ENCODE peak calls at places on chromosome 10, in five cellular contexts. One of them, this sample, is unnamed.
A peak's percentile ranks its signal among the peaks of the same experiment; 100 is the strongest.

GRCh38 chr10:120184547-120185337 is 272.3 kb upstream of the PLPP4 start:
- DNase-seq in brain microvascular endothelial cell: no peak
- DNase-seq in GM23338: peak; percentile 64
- DNase-seq in CD8-positive, alpha-beta memory T cell: no peak
- DNase-seq in H7: peak; percentile 57
- DNase-seq in this sample: no peak

GRCh38 chr10:536371-536925 is 153.0 kb downstream of the DIP2C start:
- DNase-seq in brain microvascular endothelial cell: peak; percentile 5
- DNase-seq in GM23338: no peak
- DNase-seq in CD8-positive, alpha-beta memory T cell: no peak
- DNase-seq in H7: no peak
- DNase-seq in this sample: peak; percentile 33

GRCh38 chr10:31321396-31321941 is 2.5 kb downstream of the ZEB1 start:
- DNase-seq in brain microvascular endothelial cell: no peak
- DNase-seq in GM23338: peak; percentile 3
- DNase-seq in CD8-positive, alpha-beta memory T cell: peak; percentile 86
- DNase-seq in H7: no peak
- DNase-seq in this sample: no peak

GRCh38 chr10:131777162-131777561 is 123.6 kb upstream of the PPP2R2D start:
- DNase-seq in brain microvascular endothelial cell: no peak
- DNase-seq in GM23338: peak; percentile 49
- DNase-seq in CD8-positive, alpha-beta memory T cell: no peak
- DNase-seq in H7: no peak
- DNase-seq in this sample: no peak

GRCh38 chr10:103636996-103637395 is 143.5 kb downstream of the NEURL1 start:
- DNase-seq in brain microvascular endothelial cell: no peak
- DNase-seq in GM23338: no peak
- DNase-seq in CD8-positive, alpha-beta memory T cell: no peak
- DNase-seq in H7: no peak
- DNase-seq in this sample: peak; percentile 55

GRCh38 chr10:130196511-130197487 is 60.6 kb downstream of the GLRX3 start:
- DNase-seq in brain microvascular endothelial cell: no peak
- DNase-seq in GM23338: no peak
- DNase-seq in CD8-positive, alpha-beta memory T cell: no peak
- DNase-seq in H7: peak; percentile 26
- DNase-seq in this sample: no peak

GRCh38 chr10:125006921-125007391 is 65.0 kb downstream of the ZRANB1 start:
- DNase-seq in brain microvascular endothelial cell: no peak
- DNase-seq in GM23338: no peak
- DNase-seq in CD8-positive, alpha-beta memory T cell: no peak
- DNase-seq in H7: no peak
- DNase-seq in this sample: peak; percentile 92

GRCh38 chr10:3886666-3887251 is 101.8 kb upstream of the KLF6 start:
- DNase-seq in brain microvascular endothelial cell: peak; percentile 96
- DNase-seq in GM23338: no peak
- DNase-seq in CD8-positive, alpha-beta memory T cell: no peak
- DNase-seq in H7: no peak
- DNase-seq in this sample: peak; percentile 88

GRCh38 chr10:61992059-61992460 is 90.6 kb downstream of the ARID5B start:
- DNase-seq in brain microvascular endothelial cell: peak; percentile 46
- DNase-seq in GM23338: no peak
- DNase-seq in CD8-positive, alpha-beta memory T cell: no peak
- DNase-seq in H7: no peak
- DNase-seq in this sample: peak; percentile 44

GRCh38 chr10:79982861-79983260 is 34.0 kb upstream of the SFTPD start:
- DNase-seq in brain microvascular endothelial cell: no peak
- DNase-seq in GM23338: peak; percentile 4
- DNase-seq in CD8-positive, alpha-beta memory T cell: no peak
- DNase-seq in H7: peak; percentile 23
- DNase-seq in this sample: no peak

GRCh38 chr10:86946215-86947170 is 10.9 kb downstream of the MMRN2 start:
- DNase-seq in brain microvascular endothelial cell: no peak
- DNase-seq in GM23338: no peak
- DNase-seq in CD8-positive, alpha-beta memory T cell: no peak
- DNase-seq in H7: no peak
- DNase-seq in this sample: no peak

GRCh38 chr10:69321865-69322264 is 43.6 kb downstream of the HK1 start:
- DNase-seq in brain microvascular endothelial cell: peak; percentile 25
- DNase-seq in GM23338: no peak
- DNase-seq in CD8-positive, alpha-beta memory T cell: no peak
- DNase-seq in H7: no peak
- DNase-seq in this sample: no peak

GRCh38 chr10:12463459-12463838 is 114.1 kb downstream of the CAMK1D start:
- DNase-seq in brain microvascular endothelial cell: no peak
- DNase-seq in GM23338: no peak
- DNase-seq in CD8-positive, alpha-beta memory T cell: no peak
- DNase-seq in H7: no peak
- DNase-seq in this sample: no peak

GRCh38 chr10:13882112-13882711 is 295.4 kb downstream of the PRPF18 start:
- DNase-seq in brain microvascular endothelial cell: peak; percentile 95
- DNase-seq in GM23338: peak; percentile 93
- DNase-seq in CD8-positive, alpha-beta memory T cell: no peak
- DNase-seq in H7: peak; percentile 51
- DNase-seq in this sample: peak; percentile 96

GRCh38 chr10:33274096-33274785 is 60.2 kb downstream of the NRP1 start:
- DNase-seq in brain microvascular endothelial cell: no peak
- DNase-seq in GM23338: no peak
- DNase-seq in CD8-positive, alpha-beta memory T cell: no peak
- DNase-seq in H7: no peak
- DNase-seq in this sample: no peak

GRCh38 chr10:123474700-123475099 is 191.5 kb upstream of the GPR26 start:
- DNase-seq in brain microvascular endothelial cell: no peak
- DNase-seq in GM23338: no peak
- DNase-seq in CD8-positive, alpha-beta memory T cell: no peak
- DNase-seq in H7: no peak
- DNase-seq in this sample: no peak

GRCh38 chr10:52879181-52879607 is 106.6 kb upstream of the MBL2 start:
- DNase-seq in brain microvascular endothelial cell: peak; percentile 28
- DNase-seq in GM23338: no peak
- DNase-seq in CD8-positive, alpha-beta memory T cell: no peak
- DNase-seq in H7: no peak
- DNase-seq in this sample: no peak

GRCh38 chr10:69087600-69088470 is at the start of gene SRGN:
- DNase-seq in brain microvascular endothelial cell: peak; percentile 95
- DNase-seq in GM23338: no peak
- DNase-seq in CD8-positive, alpha-beta memory T cell: peak; percentile 88
- DNase-seq in H7: no peak
- DNase-seq in this sample: peak; percentile 81

GRCh38 chr10:104449402-104449801 is 95.8 kb downstream of the CFAP58 start:
- DNase-seq in brain microvascular endothelial cell: peak; percentile 17
- DNase-seq in GM23338: no peak
- DNase-seq in CD8-positive, alpha-beta memory T cell: no peak
- DNase-seq in H7: no peak
- DNase-seq in this sample: peak; percentile 56

GRCh38 chr10:21715531-21716195 is 181.6 kb downstream of the MLLT10 start:
- DNase-seq in brain microvascular endothelial cell: no peak
- DNase-seq in GM23338: no peak
- DNase-seq in CD8-positive, alpha-beta memory T cell: no peak
- DNase-seq in H7: no peak
- DNase-seq in this sample: peak; percentile 30

GRCh38 chr10:113656896-113657295 is 6.9 kb downstream of the NRAP start:
- DNase-seq in brain microvascular endothelial cell: no peak
- DNase-seq in GM23338: no peak
- DNase-seq in CD8-positive, alpha-beta memory T cell: no peak
- DNase-seq in H7: no peak
- DNase-seq in this sample: no peak

GRCh38 chr10:69685802-69686585 is 55.9 kb downstream of the FAM241B start:
- DNase-seq in brain microvascular endothelial cell: peak; percentile 55
- DNase-seq in GM23338: no peak
- DNase-seq in CD8-positive, alpha-beta memory T cell: no peak
- DNase-seq in H7: no peak
- DNase-seq in this sample: no peak

GRCh38 chr10:79019441-79019840 is 49.3 kb upstream of the ZMIZ1 start:
- DNase-seq in brain microvascular endothelial cell: no peak
- DNase-seq in GM23338: no peak
- DNase-seq in CD8-positive, alpha-beta memory T cell: no peak
- DNase-seq in H7: no peak
- DNase-seq in this sample: no peak

GRCh38 chr10:30038961-30039536 is 20.3 kb downstream of the JCAD start:
- DNase-seq in brain microvascular endothelial cell: no peak
- DNase-seq in GM23338: no peak
- DNase-seq in CD8-positive, alpha-beta memory T cell: no peak
- DNase-seq in H7: no peak
- DNase-seq in this sample: no peak

GRCh38 chr10:101749511-101750016 is 26.4 kb downstream of the FGF8 start:
- DNase-seq in brain microvascular endothelial cell: no peak
- DNase-seq in GM23338: peak; percentile 20
- DNase-seq in CD8-positive, alpha-beta memory T cell: no peak
- DNase-seq in H7: no peak
- DNase-seq in this sample: no peak

GRCh38 chr10:117248700-117249465 is 8.0 kb downstream of the SLC18A2 start:
- DNase-seq in brain microvascular endothelial cell: no peak
- DNase-seq in GM23338: no peak
- DNase-seq in CD8-positive, alpha-beta memory T cell: no peak
- DNase-seq in H7: no peak
- DNase-seq in this sample: peak; percentile 60
- H3K4me3 ChIP-seq in brain microvascular endothelial cell: no peak overlapping the region
- H3K4me3 ChIP-seq in GM23338: no peak overlapping the region
- H3K4me3 ChIP-seq in CD8-positive, alpha-beta memory T cell: no peak overlapping the region
- H3K4me3 ChIP-seq in H7: no peak overlapping the region
- H3K4me3 ChIP-seq in this sample: no peak overlapping the region

DNA sequence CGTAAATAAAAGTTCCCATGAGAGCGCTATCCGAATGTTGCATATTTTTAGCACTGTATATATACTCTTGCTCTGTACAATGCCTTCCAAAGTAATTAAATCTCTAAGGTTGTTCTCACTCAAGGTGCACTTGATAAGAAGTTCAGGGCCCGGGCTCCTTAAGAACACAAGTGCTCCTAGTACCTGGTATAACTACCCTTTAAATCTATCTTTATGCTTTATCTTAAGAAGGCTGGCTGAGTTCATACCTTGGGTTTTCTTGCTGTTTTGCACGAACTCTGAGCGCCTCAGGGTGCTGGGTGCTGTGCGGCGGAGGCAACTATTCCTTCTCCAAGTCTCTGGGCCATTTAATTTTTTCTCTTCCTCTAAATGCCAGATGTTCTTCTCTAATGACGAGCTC is 80.4 kb downstream of the DNMBP start:
- DNase-seq in brain microvascular endothelial cell: no peak
- DNase-seq in GM23338: no peak
- DNase-seq in CD8-positive, alpha-beta memory T cell: no peak
- DNase-seq in H7: no peak
- DNase-seq in this sample: no peak
- H3K4me3 ChIP-seq in brain microvascular endothelial cell: no peak overlapping the region
- H3K4me3 ChIP-seq in GM23338: no peak overlapping the region
- H3K4me3 ChIP-seq in CD8-positive, alpha-beta memory T cell: no peak overlapping the region
- H3K4me3 ChIP-seq in H7: no peak overlapping the region
- H3K4me3 ChIP-seq in this sample: no peak overlapping the region

DNA sequence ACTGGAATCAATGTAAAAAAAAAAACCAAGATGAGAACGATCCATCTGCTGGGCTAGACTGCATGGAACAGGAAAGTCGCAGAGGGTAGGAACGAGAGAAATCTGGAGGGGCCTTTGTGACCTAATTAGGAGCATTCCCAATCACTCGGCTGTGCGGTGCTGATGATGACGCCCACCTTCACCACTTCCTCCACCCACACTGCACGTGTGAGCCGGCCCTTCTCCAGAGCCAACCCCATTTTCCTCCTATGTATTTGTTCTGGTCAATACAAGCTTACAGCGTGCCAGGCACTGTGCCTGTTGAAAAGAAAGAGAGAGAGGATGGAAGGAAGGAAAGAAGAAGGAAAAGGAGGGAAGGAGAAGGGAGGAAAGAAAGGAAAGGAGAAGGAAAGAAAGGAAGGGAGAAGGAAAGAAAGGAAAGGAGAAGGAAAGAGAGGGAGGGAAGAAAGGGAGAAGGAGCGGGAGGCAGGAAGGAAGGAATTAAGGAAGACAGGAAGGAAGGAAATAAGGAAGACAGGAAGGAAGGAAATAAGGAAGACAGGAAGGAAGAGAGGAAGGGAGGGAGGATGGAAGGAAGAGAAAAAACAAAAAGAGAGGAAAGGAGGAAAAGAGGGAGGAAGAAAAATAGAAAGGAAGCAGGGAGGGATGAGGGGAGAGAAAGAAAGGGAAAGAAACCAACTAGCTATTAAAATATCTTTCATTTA is 35.5 kb upstream of the PTF1A start:
- DNase-seq in brain microvascular endothelial cell: no peak
- DNase-seq in GM23338: no peak
- DNase-seq in CD8-positive, alpha-beta memory T cell: no peak
- DNase-seq in H7: no peak
- DNase-seq in this sample: no peak
- H3K4me3 ChIP-seq in brain microvascular endothelial cell: no peak overlapping the region
- H3K4me3 ChIP-seq in GM23338: no peak overlapping the region
- H3K4me3 ChIP-seq in CD8-positive, alpha-beta memory T cell: no peak overlapping the region
- H3K4me3 ChIP-seq in H7: no peak overlapping the region
- H3K4me3 ChIP-seq in this sample: no peak overlapping the region

GRCh38 chr10:96093948-96094347 is 36.1 kb upstream of the ZNF518A start:
- DNase-seq in brain microvascular endothelial cell: no peak
- DNase-seq in GM23338: no peak
- DNase-seq in CD8-positive, alpha-beta memory T cell: no peak
- DNase-seq in H7: no peak
- DNase-seq in this sample: no peak

GRCh38 chr10:96092999-96093767 is 36.9 kb upstream of the ZNF518A start:
- DNase-seq in brain microvascular endothelial cell: no peak
- DNase-seq in GM23338: no peak
- DNase-seq in CD8-positive, alpha-beta memory T cell: no peak
- DNase-seq in H7: no peak
- DNase-seq in this sample: no peak

GRCh38 chr10:96089670-96090462 is 40.2 kb upstream of the ZNF518A start:
- DNase-seq in brain microvascular endothelial cell: peak; percentile 93
- DNase-seq in GM23338: peak; percentile 85
- DNase-seq in CD8-positive, alpha-beta memory T cell: peak; percentile 92
- DNase-seq in H7: peak; percentile 13
- DNase-seq in this sample: peak; percentile 98

GRCh38 chr10:96090463-96090800 is 39.7 kb upstream of the ZNF518A start:
- DNase-seq in brain microvascular endothelial cell: no peak
- DNase-seq in GM23338: no peak
- DNase-seq in CD8-positive, alpha-beta memory T cell: no peak
- DNase-seq in H7: no peak
- DNase-seq in this sample: no peak

DNA sequence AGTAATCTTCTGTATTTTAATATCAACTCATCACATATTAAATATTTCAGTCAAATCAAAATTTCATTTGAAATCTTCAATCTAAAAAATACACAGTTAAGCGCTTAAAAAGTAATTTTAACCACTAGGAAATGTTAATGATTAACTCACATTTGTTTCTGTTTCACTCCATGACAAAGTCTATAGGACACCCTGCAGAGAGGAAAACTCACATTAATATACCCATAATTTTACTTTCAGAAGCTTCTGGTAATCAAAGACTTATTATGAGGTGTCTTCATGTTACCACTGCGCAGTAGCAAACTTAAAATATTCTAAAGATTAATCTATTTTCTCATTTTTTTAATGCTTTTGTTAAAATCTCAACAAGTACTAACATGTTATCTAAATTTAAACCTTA is 41.0 kb upstream of the ZNF518A start:
- DNase-seq in brain microvascular endothelial cell: no peak
- DNase-seq in GM23338: no peak
- DNase-seq in CD8-positive, alpha-beta memory T cell: no peak
- DNase-seq in H7: no peak
- DNase-seq in this sample: no peak
- H3K4me3 ChIP-seq in brain microvascular endothelial cell: peak overlapping the region; percentile 87
- H3K4me3 ChIP-seq in GM23338: peak overlapping the region; percentile 66
- H3K4me3 ChIP-seq in CD8-positive, alpha-beta memory T cell: peak overlapping the region; percentile 95
- H3K4me3 ChIP-seq in H7: no peak overlapping the region
- H3K4me3 ChIP-seq in this sample: peak overlapping the region; percentile 92